ENCODE peak calls at places on chromosomes 7 and 10, in six cellular contexts. E is epithelial cell of esophagus, X is BE2C, G is brain microvascular endothelial cell, L is heart left ventricle, R is fibroblast of villous mesenchyme. Y is an unnamed sample.

GRCh38 chr7:100894860-100895700 is 608 bp downstream of the ACHE start:
- DNase-seq in E (no peak), X (peak; percentile 72), G (no peak), L (no peak), R (no peak), Y (no peak)

GRCh38 chr10:102421645-102422585 is 1.3 kb downstream of the FBXL15 start:
- DNase-seq in E (peak; percentile 49), X (no peak), G (no peak), L (no peak), R (no peak), Y (no peak)

GRCh38 chr7:157080111-157080730 is 58.5 kb upstream of the UBE3C start:
- DNase-seq in E (peak; percentile 35), X (no peak), G (no peak), L (no peak), R (no peak), Y (peak; percentile 17)

GRCh38 chr7:15280078-15280734 is 281.6 kb downstream of the AGMO start:
- DNase-seq in E (peak; percentile 9), X (no peak), G (no peak), L (no peak), R (no peak), Y (no peak)

GRCh38 chr10:131726460-131726861 is 174.3 kb upstream of the PPP2R2D start:
- DNase-seq in E (no peak), X (no peak), G (no peak), L (peak; percentile 44), R (no peak), Y (no peak)

GRCh38 chr7:95430864-95431263 is 4.0 kb downstream of the PON2 start:
- DNase-seq in E (peak; percentile 89), X (no peak), G (peak; percentile 64), L (no peak), R (peak; percentile 44), Y (peak; percentile 84)

GRCh38 chr7:97078023-97078988 is 39.2 kb upstream of the SDHAF3 start:
- DNase-seq in E (no peak), X (no peak), G (no peak), L (no peak), R (no peak), Y (no peak)

GRCh38 chr7:46854958-46855473 is 726.9 kb downstream of the TNS3 start:
- DNase-seq in E (peak; percentile 14), X (no peak), G (peak; percentile 56), L (no peak), R (no peak), Y (peak; percentile 67)

GRCh38 chr10:73218466-73219191 is 28.4 kb downstream of the DNAJC9 start:
- DNase-seq in E (peak; percentile 39), X (no peak), G (peak; percentile 16), L (no peak), R (peak; percentile 45), Y (peak; percentile 39)

GRCh38 chr10:133528296-133528844 is 1.2 kb downstream of the CYP2E1 start:
- DNase-seq in E (no peak), X (no peak), G (no peak), L (no peak), R (no peak), Y (no peak)

GRCh38 chr7:70614237-70614984 is 517.5 kb upstream of the GALNT17 start:
- DNase-seq in E (peak; percentile 51), X (peak; percentile 98), G (no peak), L (peak; percentile 75), R (peak; percentile 0), Y (peak; percentile 67)

GRCh38 chr10:13338337-13339128 is 9.6 kb downstream of the SEPHS1 start:
- DNase-seq in E (no peak), X (no peak), G (no peak), L (no peak), R (peak; percentile 15), Y (peak; percentile 80)

GRCh38 chr10:91603931-91604331 is 28.9 kb downstream of the PPP1R3C start:
- DNase-seq in E (peak; percentile 79), X (no peak), G (peak; percentile 10), L (no peak), R (peak; percentile 84), Y (no peak)

GRCh38 chr10:76051007-76051936 is 619.8 kb downstream of the LRMDA start:
- DNase-seq in E (no peak), X (no peak), G (no peak), L (no peak), R (no peak), Y (no peak)

GRCh38 chr10:86390337-86391120 is 23.9 kb upstream of the GRID1 start:
- DNase-seq in E (peak; percentile 40), X (no peak), G (no peak), L (no peak), R (no peak), Y (no peak)

GRCh38 chr10:103709341-103709920 is 145.9 kb downstream of the SH3PXD2A start:
- DNase-seq in E (peak; percentile 50), X (no peak), G (peak; percentile 44), L (no peak), R (no peak), Y (peak; percentile 64)

GRCh38 chr10:3955493-3955892 is 170.5 kb upstream of the KLF6 start:
- DNase-seq in E (no peak), X (no peak), G (peak; percentile 60), L (no peak), R (no peak), Y (no peak)

GRCh38 chr7:154259396-154259795 is 207.2 kb downstream of the DPP6 start:
- DNase-seq in E (no peak), X (no peak), G (no peak), L (no peak), R (no peak), Y (no peak)

GRCh38 chr7:67406941-67407340 is 410.3 kb downstream of the TYW1 start:
- DNase-seq in E (peak; percentile 14), X (no peak), G (no peak), L (no peak), R (no peak), Y (no peak)

GRCh38 chr7:14687777-14688176 is 214.8 kb downstream of the DGKB start:
- DNase-seq in E (peak; percentile 36), X (no peak), G (peak; percentile 64), L (no peak), R (no peak), Y (no peak)

GRCh38 chr10:131003455-131003854 is 308.1 kb downstream of the TCERG1L start:
- DNase-seq in E (no peak), X (no peak), G (no peak), L (no peak), R (no peak), Y (no peak)

GRCh38 chr10:128854965-128855364 is 612.1 kb upstream of the MGMT start:
- DNase-seq in E (no peak), X (peak; percentile 28), G (no peak), L (peak; percentile 89), R (no peak), Y (peak; percentile 1)

GRCh38 chr10:22552888-22553378 is 161.4 kb downstream of the PIP4K2A start:
- DNase-seq in E (no peak), X (no peak), G (no peak), L (no peak), R (peak; percentile 98), Y (peak; percentile 83)

GRCh38 chr10:29533696-29534285 is 101.0 kb downstream of the SVIL start:
- DNase-seq in E (peak; percentile 17), X (no peak), G (no peak), L (no peak), R (no peak), Y (peak; percentile 20)

GRCh38 chr7:36487756-36488336 is 98.2 kb downstream of the ANLN start:
- DNase-seq in E (peak; percentile 77), X (peak; percentile 26), G (peak; percentile 57), L (no peak), R (peak; percentile 62), Y (peak; percentile 65)

GRCh38 chr10:43980715-43981114 is 332.0 kb upstream of the ZNF32 start:
- DNase-seq in E (no peak), X (no peak), G (no peak), L (no peak), R (no peak), Y (no peak)

GRCh38 chr7:11650030-11650429 is 182.0 kb downstream of the THSD7A start:
- DNase-seq in E (peak; percentile 4), X (no peak), G (no peak), L (no peak), R (no peak), Y (peak; percentile 41)

GRCh38 chr10:70672993-70673928 is 955 bp downstream of the ADAMTS14 start:
- DNase-seq in E (peak; percentile 54), X (no peak), G (peak; percentile 74), L (peak; percentile 41), R (peak; percentile 68), Y (peak; percentile 78)

GRCh38 chr10:18918545-18918944 is 130.1 kb upstream of the MALRD1 start:
- DNase-seq in E (no peak), X (no peak), G (peak; percentile 24), L (no peak), R (peak; percentile 45), Y (peak; percentile 30)

GRCh38 chr7:152762056-152762455 is 2.5 kb downstream of the ACTR3B start:
- DNase-seq in E (peak; percentile 48), X (no peak), G (no peak), L (no peak), R (no peak), Y (peak; percentile 36)

GRCh38 chr10:29839826-29840515 is 205.2 kb upstream of the SVIL start:
- DNase-seq in E (peak; percentile 99), X (no peak), G (no peak), L (no peak), R (no peak), Y (no peak)

GRCh38 chr10:32054087-32054486 is 2.1 kb downstream of the KIF5B start:
- DNase-seq in E (peak; percentile 68), X (no peak), G (peak; percentile 40), L (no peak), R (peak; percentile 95), Y (peak; percentile 66)

GRCh38 chr7:111992601-111993000 is 213.6 kb downstream of the DOCK4 start:
- DNase-seq in E (no peak), X (no peak), G (no peak), L (no peak), R (no peak), Y (no peak)

GRCh38 chr7:24722386-24723177 is 34.7 kb downstream of the GSDME start:
- DNase-seq in E (peak; percentile 51), X (peak; percentile 54), G (peak; percentile 24), L (no peak), R (peak; percentile 46), Y (peak; percentile 24)
- TF ChIP-seq CTCF in E (peak; percentile 46), X (peak; percentile 71), G (peak; percentile 59), L (peak; percentile 35), R (peak; percentile 49), Y (peak; percentile 20)

GRCh38 chr10:8338177-8338766 is 283.8 kb downstream of the GATA3 start:
- DNase-seq in E (no peak), X (no peak), G (no peak), L (no peak), R (no peak), Y (no peak)
- TF ChIP-seq CTCF in E (no peak), X (no peak), G (no peak), L (no peak), R (no peak), Y (no peak)

GRCh38 chr10:4981722-4982471 is 18.7 kb downstream of the AKR1C1 start:
- DNase-seq in E (peak; percentile 74), X (no peak), G (no peak), L (peak; percentile 17), R (peak; percentile 67), Y (peak; percentile 69)
- TF ChIP-seq CTCF in E (peak; percentile 55), X (peak; percentile 53), G (peak; percentile 54), L (peak; percentile 54), R (peak; percentile 44), Y (peak; percentile 52)

DNA sequence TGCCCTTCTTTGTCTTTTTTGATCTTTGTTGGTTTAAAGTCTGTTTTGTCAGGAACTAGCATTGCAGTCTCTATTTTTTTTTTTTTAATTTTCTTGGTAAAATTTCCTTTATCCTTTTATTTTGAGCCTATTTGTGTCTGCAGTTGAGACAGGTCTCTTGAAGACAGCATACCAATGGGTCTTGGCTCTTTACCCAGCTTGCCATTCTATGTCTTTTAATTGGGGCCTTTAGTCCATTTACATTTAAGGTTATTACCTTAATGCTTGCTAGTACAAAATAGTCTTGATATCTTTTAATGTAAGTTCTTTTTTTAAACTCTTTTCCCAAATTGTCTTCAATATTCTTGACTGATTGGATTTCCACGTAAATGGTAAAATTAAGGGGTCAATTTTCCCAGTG is 398.3 kb upstream of the CHRM2 start:
- DNase-seq in E (no peak), X (no peak), G (no peak), L (no peak), R (no peak), Y (no peak)
- TF ChIP-seq CTCF in E (no peak), X (no peak), G (no peak), L (no peak), R (no peak), Y (no peak)

Y was measured in fibroblast of mammary gland.